ENCODE peak calls at places on chromosomes 5 and 9, in four cellular contexts. W is iPS DF 6.9, J is AG04450, H is ovary. C is an unnamed sample.
A peak's percentile ranks its signal among the peaks of the same experiment; 100 is the strongest.

GRCh38 chr5:60829490-60830266 is 14.4 kb downstream of the ELOVL7 start:
- DNase-seq in H (no peak), J (no peak), W (no peak), C (no peak)

GRCh38 chr9:137300607-137301085 is 1.4 kb downstream of the NRARP start:
- DNase-seq in H (no peak), W (no peak), J (no peak), C (no peak)

GRCh38 chr5:65674749-65675148 is 47.2 kb downstream of the SGTB start:
- DNase-seq in W (no peak), H (no peak), J (no peak), C (no peak)

GRCh38 chr5:174424219-174425053 is 299.9 kb upstream of the MSX2 start:
- DNase-seq in W (no peak), J (no peak), H (no peak), C (no peak)

GRCh38 chr9:119369670-119370366 is 583 bp upstream of the BRINP1 start:
- DNase-seq in W (no peak), J (no peak), H (no peak), C (no peak)

GRCh38 chr5:14818931-14819790 is 52.4 kb downstream of the ANKH start:
- DNase-seq in H (no peak), W (no peak), J (no peak), C (no peak)

GRCh38 chr9:123475407-123475806 is 119.4 kb downstream of the CRB2 start:
- DNase-seq in W (no peak), J (no peak), H (no peak), C (no peak)

GRCh38 chr9:22813520-22813919 is 366.9 kb downstream of the DMRTA1 start:
- DNase-seq in W (no peak), H (no peak), J (no peak), C (no peak)

GRCh38 chr5:151137067-151137825 is 20.3 kb downstream of the ANXA6 start:
- DNase-seq in W (no peak), H (no peak), J (no peak), C (no peak)

GRCh38 chr5:31531543-31531887 is 378 bp downstream of the DROSHA start:
- DNase-seq in J (no peak), H (no peak), W (no peak), C (peak; percentile 40)

GRCh38 chr5:77239126-77239741 is 28.8 kb downstream of the PDE8B start:
- DNase-seq in H (no peak), W (no peak), J (no peak), C (peak; percentile 25)

GRCh38 chr5:27797220-27797619 is 758.8 kb upstream of the CDH9 start:
- DNase-seq in J (no peak), H (no peak), W (no peak), C (no peak)

GRCh38 chr5:157148734-157149615 is 6.3 kb upstream of the MED7 start:
- DNase-seq in J (no peak), H (peak; percentile 66), W (peak; percentile 58), C (peak; percentile 78)

GRCh38 chr5:142686968-142687367 is 1.1 kb upstream of the FGF1 start:
- DNase-seq in J (no peak), H (no peak), W (no peak), C (no peak)

GRCh38 chr9:96566401-96567202 is 53.0 kb downstream of the CDC14B start:
- DNase-seq in W (peak; percentile 37), H (peak; percentile 60), J (no peak), C (peak; percentile 98)

GRCh38 chr9:40913928-40914673 is 214.4 kb downstream of the FOXD4L6 start:
- DNase-seq in W (no peak), H (no peak), J (no peak), C (no peak)
- H3K9me3 ChIP-seq in W (peaks cover 11% of the 10 kb centered on the region), H (peaks cover 4% of the 10 kb centered on the region), J (peaks cover 41% of the 10 kb centered on the region), C (no peaks in the 10 kb centered on the region)

GRCh38 chr5:38807570-38808461 is 38.0 kb upstream of the OSMR start:
- DNase-seq in H (no peak), J (no peak), W (no peak), C (no peak)
- H3K9me3 ChIP-seq in H (no peaks in the 10 kb centered on the region), J (peaks cover 3% of the 10 kb centered on the region), W (no peaks in the 10 kb centered on the region), C (no peaks in the 10 kb centered on the region)

DNA sequence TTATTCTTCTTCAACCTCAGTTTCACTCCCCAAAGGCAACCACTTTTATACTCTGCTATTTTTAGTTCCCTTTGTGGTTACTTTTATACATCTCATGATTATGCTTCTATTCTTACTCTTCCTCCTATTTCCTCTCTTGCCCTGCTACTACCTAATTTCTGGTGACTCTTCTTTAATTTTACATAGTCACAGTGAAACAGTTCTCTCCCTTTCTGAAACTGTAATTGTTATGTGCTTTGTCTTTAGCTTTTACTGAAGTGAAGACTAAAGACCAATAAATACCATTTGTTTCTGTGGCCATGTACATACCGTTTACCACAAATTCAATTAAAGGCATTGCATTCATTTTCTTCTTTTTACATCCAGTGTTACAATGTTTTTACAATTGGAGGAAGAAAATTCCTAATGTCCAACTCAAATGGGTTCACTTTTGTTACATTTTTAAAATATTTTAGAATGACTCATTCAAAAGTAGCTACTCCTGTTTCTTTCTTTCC is 410.6 kb downstream of the PSAT1 start:
- DNase-seq in H (no peak), J (peak; percentile 32), W (no peak), C (no peak)
- H3K9me3 ChIP-seq in H (no peaks in the 10 kb centered on the region), J (peaks cover 2% of the 10 kb centered on the region), W (no peaks in the 10 kb centered on the region), C (no peaks in the 10 kb centered on the region)

GRCh38 chr5:12217039-12217438 is 312.8 kb upstream of the CTNND2 start:
- DNase-seq in H (no peak), W (peak; percentile 16), J (no peak), C (no peak)
- H3K9me3 ChIP-seq in H (no peaks in the 10 kb centered on the region), W (no peaks in the 10 kb centered on the region), J (peaks cover 18% of the 10 kb centered on the region), C (no peaks in the 10 kb centered on the region)